ENCODE peak calls at places on chromosomes 3 and 15, in five cellular contexts. Z, W, K, T and J are unnamed samples.

GRCh38 chr15:63476229-63476632 is 28.2 kb upstream of the USP3 start:
- DNase-seq in Z (no peak), W (no peak), K (no peak), T (peak; percentile 98), J (no peak)

GRCh38 chr15:67865331-67865730 is 25.5 kb upstream of the RNU6-1 start:
- DNase-seq in Z (no peak), W (no peak), K (no peak), T (no peak), J (no peak)

GRCh38 chr3:52355526-52355925 is 39.4 kb downstream of the DNAH1 start:
- DNase-seq in Z (no peak), W (peak; percentile 36), K (no peak), T (no peak), J (no peak)

GRCh38 chr15:75091814-75092213 is 68.4 kb downstream of the PPCDC start:
- DNase-seq in Z (no peak), W (no peak), K (no peak), T (no peak), J (no peak)

GRCh38 chr3:87109431-87109830 is 117.7 kb upstream of the CHMP2B start:
- DNase-seq in Z (no peak), W (no peak), K (no peak), T (no peak), J (no peak)

GRCh38 chr3:72974956-72975355 is 21.7 kb upstream of the PPP4R2 start:
- DNase-seq in Z (no peak), W (no peak), K (no peak), T (no peak), J (no peak)

GRCh38 chr15:81296673-81297072 is 27.3 kb downstream of the STARD5 start:
- DNase-seq in Z (peak; percentile 98), W (peak; percentile 73), K (no peak), T (no peak), J (no peak)

GRCh38 chr3:115381573-115381912 is 234.5 kb upstream of the ZBTB20 start:
- DNase-seq in Z (no peak), W (peak; percentile 49), K (no peak), T (peak; percentile 7), J (no peak)

GRCh38 chr3:5017953-5018531 is 38.8 kb downstream of the BHLHE40 start:
- DNase-seq in Z (no peak), W (peak; percentile 85), K (no peak), T (peak; percentile 49), J (no peak)

GRCh38 chr15:44573386-44573785 is 36.4 kb downstream of the EIF3J start:
- DNase-seq in Z (no peak), W (no peak), K (no peak), T (no peak), J (no peak)

GRCh38 chr15:99449514-99449913 is 116.3 kb upstream of the MEF2A start:
- DNase-seq in Z (no peak), W (no peak), K (no peak), T (no peak), J (no peak)

GRCh38 chr3:58414538-58415197 is 19.0 kb downstream of the PDHB start:
- DNase-seq in Z (peak; percentile 84), W (peak; percentile 59), K (no peak), T (peak; percentile 72), J (peak; percentile 34)

GRCh38 chr3:194439915-194440550 is 41.0 kb upstream of the GP5 start:
- DNase-seq in Z (no peak), W (no peak), K (no peak), T (peak; percentile 20), J (no peak)

GRCh38 chr15:85673326-85673725 is 121.4 kb downstream of the KLHL25 start:
- DNase-seq in Z (no peak), W (no peak), K (no peak), T (peak; percentile 50), J (no peak)

GRCh38 chr15:61828008-61828407 is 232.2 kb downstream of the VPS13C start:
- DNase-seq in Z (no peak), W (no peak), K (no peak), T (no peak), J (no peak)

GRCh38 chr15:62063851-62064635 is 2.7 kb upstream of the C2CD4A start:
- DNase-seq in Z (no peak), W (no peak), K (no peak), T (no peak), J (no peak)

GRCh38 chr15:56552668-56553067 is 87.7 kb upstream of the MNS1 start:
- DNase-seq in Z (no peak), W (no peak), K (no peak), T (no peak), J (no peak)

GRCh38 chr3:106839576-106840280 is 537.5 kb upstream of the CCDC54 start:
- DNase-seq in Z (no peak), W (no peak), K (no peak), T (no peak), J (no peak)

GRCh38 chr3:150871192-150871591 is 34.0 kb downstream of the MINDY4B start:
- DNase-seq in Z (no peak), W (no peak), K (no peak), T (no peak), J (no peak)

GRCh38 chr15:51801391-51801835 is 28.0 kb upstream of the TMOD3 start:
- DNase-seq in Z (no peak), W (no peak), K (no peak), T (peak; percentile 16), J (peak; percentile 40)

GRCh38 chr15:48422401-48422800 is 91.2 kb downstream of the DUT start:
- DNase-seq in Z (no peak), W (no peak), K (no peak), T (no peak), J (no peak)

GRCh38 chr3:154023148-154023547 is 98.0 kb upstream of the ARHGEF26 start:
- DNase-seq in Z (no peak), W (no peak), K (no peak), T (peak; percentile 18), J (no peak)

GRCh38 chr15:63392355-63393009 is 10.8 kb upstream of the CA12 start:
- DNase-seq in Z (peak; percentile 77), W (no peak), K (no peak), T (no peak), J (no peak)

GRCh38 chr15:85402195-85402921 is 22.0 kb downstream of the AKAP13 start:
- DNase-seq in Z (peak; percentile 66), W (no peak), K (no peak), T (peak; percentile 72), J (no peak)